ENCODE peak calls at places on chromosomes 3 and 15, in five cellular contexts. One of them, this sample, is unnamed.

GRCh38 chr15:64844576-64845140 is 2.9 kb downstream of the PLEKHO2 start:
- DNase-seq in GM13977: peak; percentile 31
- DNase-seq in spleen: no peak
- DNase-seq in sigmoid colon: peak; percentile 66
- DNase-seq in HFF-Myc: no peak
- DNase-seq in this sample: no peak

GRCh38 chr3:19901918-19902317 is 32.1 kb downstream of the EFHB start:
- DNase-seq in GM13977: no peak
- DNase-seq in spleen: no peak
- DNase-seq in sigmoid colon: no peak
- DNase-seq in HFF-Myc: no peak
- DNase-seq in this sample: no peak

GRCh38 chr3:57556459-57557087 is 499 bp downstream of the PDE12 start:
- DNase-seq in GM13977: peak; percentile 35
- DNase-seq in spleen: peak; percentile 88
- DNase-seq in sigmoid colon: peak; percentile 71
- DNase-seq in HFF-Myc: no peak
- DNase-seq in this sample: peak; percentile 52

GRCh38 chr15:76012021-76012551 is at the start of gene NRG4:
- DNase-seq in GM13977: peak; percentile 5
- DNase-seq in spleen: no peak
- DNase-seq in sigmoid colon: no peak
- DNase-seq in HFF-Myc: no peak
- DNase-seq in this sample: no peak

GRCh38 chr3:30620402-30621360 is 14.3 kb downstream of the TGFBR2 start:
- DNase-seq in GM13977: no peak
- DNase-seq in spleen: no peak
- DNase-seq in sigmoid colon: no peak
- DNase-seq in HFF-Myc: no peak
- DNase-seq in this sample: no peak

GRCh38 chr3:36615861-36616260 is 148.5 kb downstream of the DCLK3 start:
- DNase-seq in GM13977: no peak
- DNase-seq in spleen: no peak
- DNase-seq in sigmoid colon: no peak
- DNase-seq in HFF-Myc: no peak
- DNase-seq in this sample: no peak

GRCh38 chr3:161100994-161101393 is 4.2 kb downstream of the B3GALNT1 start:
- DNase-seq in GM13977: no peak
- DNase-seq in spleen: no peak
- DNase-seq in sigmoid colon: no peak
- DNase-seq in HFF-Myc: no peak
- DNase-seq in this sample: no peak

GRCh38 chr3:52494446-52494845 is 692 bp upstream of the STAB1 start:
- DNase-seq in GM13977: no peak
- DNase-seq in spleen: no peak
- DNase-seq in sigmoid colon: no peak
- DNase-seq in HFF-Myc: no peak
- DNase-seq in this sample: no peak

GRCh38 chr15:96561593-96561992 is 231.1 kb downstream of the NR2F2 start:
- DNase-seq in GM13977: no peak
- DNase-seq in spleen: no peak
- DNase-seq in sigmoid colon: no peak
- DNase-seq in HFF-Myc: no peak
- DNase-seq in this sample: no peak

GRCh38 chr3:146164071-146164470 is 3.1 kb upstream of the PLOD2 start:
- DNase-seq in GM13977: no peak
- DNase-seq in spleen: no peak
- DNase-seq in sigmoid colon: no peak
- DNase-seq in HFF-Myc: no peak
- DNase-seq in this sample: no peak

GRCh38 chr3:136818851-136819783 is at the start of gene SLC35G2:
- DNase-seq in GM13977: no peak
- DNase-seq in spleen: peak; percentile 83
- DNase-seq in sigmoid colon: peak; percentile 69
- DNase-seq in HFF-Myc: no peak
- DNase-seq in this sample: peak; percentile 53
- TF ChIP-seq CTCF in GM13977: peak; percentile 7
- TF ChIP-seq CTCF in spleen: no peak
- TF ChIP-seq CTCF in sigmoid colon: no peak
- TF ChIP-seq CTCF in HFF-Myc: no peak
- TF ChIP-seq CTCF in this sample: no peak

GRCh38 chr15:66631616-66632263 is 65.9 kb upstream of the LCTL start:
- DNase-seq in GM13977: no peak
- DNase-seq in spleen: no peak
- DNase-seq in sigmoid colon: no peak
- DNase-seq in HFF-Myc: no peak
- DNase-seq in this sample: no peak

GRCh38 chr15:66634540-66634939 is 67.5 kb upstream of the SMAD6 start:
- DNase-seq in GM13977: no peak
- DNase-seq in spleen: no peak
- DNase-seq in sigmoid colon: no peak
- DNase-seq in HFF-Myc: no peak
- DNase-seq in this sample: no peak

GRCh38 chr15:66635006-66635405 is 67.0 kb upstream of the SMAD6 start:
- DNase-seq in GM13977: no peak
- DNase-seq in spleen: no peak
- DNase-seq in sigmoid colon: no peak
- DNase-seq in HFF-Myc: no peak
- DNase-seq in this sample: no peak

GRCh38 chr15:66633851-66634250 is 68.1 kb upstream of the LCTL start:
- DNase-seq in GM13977: no peak
- DNase-seq in spleen: no peak
- DNase-seq in sigmoid colon: no peak
- DNase-seq in HFF-Myc: no peak
- DNase-seq in this sample: no peak

DNA sequence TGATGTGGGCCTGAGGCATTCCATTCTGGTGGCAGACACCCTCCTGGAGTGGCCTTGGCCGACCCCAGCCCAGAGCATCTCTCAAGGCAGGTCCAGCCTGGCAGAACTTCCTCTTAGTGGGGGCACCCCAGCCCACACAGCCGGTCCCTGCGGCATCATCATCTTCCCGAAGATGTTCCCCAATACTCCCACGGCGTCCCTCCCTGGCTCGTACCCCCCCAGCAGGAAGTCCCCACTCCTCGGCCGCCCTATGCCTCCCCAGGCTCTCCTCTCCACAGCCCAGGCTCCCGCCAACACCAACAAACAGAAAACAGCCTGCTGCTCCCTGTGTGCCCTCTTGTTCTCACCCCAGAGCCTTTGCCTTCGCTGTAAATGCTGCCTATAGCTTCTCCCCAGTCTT is 67.5 kb upstream of the LCTL start:
- DNase-seq in GM13977: no peak
- DNase-seq in spleen: no peak
- DNase-seq in sigmoid colon: no peak
- DNase-seq in HFF-Myc: no peak
- DNase-seq in this sample: no peak
- TF ChIP-seq CTCF in GM13977: no peak
- TF ChIP-seq CTCF in spleen: no peak
- TF ChIP-seq CTCF in sigmoid colon: no peak
- TF ChIP-seq CTCF in HFF-Myc: no peak
- TF ChIP-seq CTCF in this sample: no peak

DNA sequence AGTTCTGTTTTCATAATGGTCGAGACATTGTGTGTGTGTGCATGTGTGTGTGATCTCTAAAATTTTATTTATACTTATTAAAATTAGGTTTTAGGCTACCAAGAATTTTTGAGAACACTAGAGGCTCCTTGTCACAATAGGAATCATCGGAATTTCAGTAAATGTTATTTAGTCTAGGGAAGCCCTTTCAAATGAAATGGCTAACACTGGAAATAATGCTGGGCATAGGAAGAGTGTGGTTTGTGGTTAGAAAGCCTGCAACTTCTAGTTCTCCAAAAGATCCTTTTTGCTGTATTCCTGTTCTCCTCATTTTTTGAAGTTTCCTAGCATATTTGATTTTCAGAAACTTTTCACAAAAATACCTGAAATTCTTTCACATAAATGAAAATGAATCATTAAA is 92.5 kb upstream of the MBNL1 start:
- DNase-seq in GM13977: no peak
- DNase-seq in spleen: no peak
- DNase-seq in sigmoid colon: no peak
- DNase-seq in HFF-Myc: no peak
- DNase-seq in this sample: no peak
- TF ChIP-seq CTCF in GM13977: no peak
- TF ChIP-seq CTCF in spleen: no peak
- TF ChIP-seq CTCF in sigmoid colon: no peak
- TF ChIP-seq CTCF in HFF-Myc: no peak
- TF ChIP-seq CTCF in this sample: no peak

GRCh38 chr3:64108281-64108680 is 85.0 kb upstream of the PSMD6 start:
- DNase-seq in GM13977: no peak
- DNase-seq in spleen: no peak
- DNase-seq in sigmoid colon: no peak
- DNase-seq in HFF-Myc: no peak
- DNase-seq in this sample: no peak

GRCh38 chr3:64108784-64109317 is 85.6 kb upstream of the PSMD6 start:
- DNase-seq in GM13977: no peak
- DNase-seq in spleen: no peak
- DNase-seq in sigmoid colon: no peak
- DNase-seq in HFF-Myc: no peak
- DNase-seq in this sample: no peak

GRCh38 chr3:64109438-64109837 is 86.1 kb upstream of the PSMD6 start:
- DNase-seq in GM13977: no peak
- DNase-seq in spleen: no peak
- DNase-seq in sigmoid colon: peak; percentile 69
- DNase-seq in HFF-Myc: no peak
- DNase-seq in this sample: no peak

GRCh38 chr3:64111872-64112271 is 88.6 kb upstream of the PSMD6 start:
- DNase-seq in GM13977: no peak
- DNase-seq in spleen: no peak
- DNase-seq in sigmoid colon: no peak
- DNase-seq in HFF-Myc: no peak
- DNase-seq in this sample: no peak

GRCh38 chr3:64111083-64111482 is 87.8 kb upstream of the PSMD6 start:
- DNase-seq in GM13977: no peak
- DNase-seq in spleen: no peak
- DNase-seq in sigmoid colon: no peak
- DNase-seq in HFF-Myc: no peak
- DNase-seq in this sample: no peak
- TF ChIP-seq CTCF in GM13977: no peak
- TF ChIP-seq CTCF in spleen: no peak
- TF ChIP-seq CTCF in sigmoid colon: no peak
- TF ChIP-seq CTCF in HFF-Myc: no peak
- TF ChIP-seq CTCF in this sample: no peak

GRCh38 chr3:44761347-44762169 is at the start of the genes KIAA1143 and KIF15:
- DNase-seq in GM13977: peak; percentile 91
- DNase-seq in spleen: peak; percentile 98
- DNase-seq in sigmoid colon: peak; percentile 98
- DNase-seq in HFF-Myc: peak; percentile 86
- DNase-seq in this sample: peak; percentile 96
- TF ChIP-seq CTCF in GM13977: peak; percentile 3
- TF ChIP-seq CTCF in spleen: no peak
- TF ChIP-seq CTCF in sigmoid colon: no peak
- TF ChIP-seq CTCF in HFF-Myc: no peak
- TF ChIP-seq CTCF in this sample: no peak

GRCh38 chr3:15243822-15244482 is 37.9 kb downstream of the CAPN7 start:
- DNase-seq in GM13977: no peak
- DNase-seq in spleen: no peak
- DNase-seq in sigmoid colon: no peak
- DNase-seq in HFF-Myc: no peak
- DNase-seq in this sample: no peak

GRCh38 chr3:15246186-15246585 is 40.1 kb downstream of the CAPN7 start:
- DNase-seq in GM13977: no peak
- DNase-seq in spleen: no peak
- DNase-seq in sigmoid colon: no peak
- DNase-seq in HFF-Myc: no peak
- DNase-seq in this sample: no peak

DNA sequence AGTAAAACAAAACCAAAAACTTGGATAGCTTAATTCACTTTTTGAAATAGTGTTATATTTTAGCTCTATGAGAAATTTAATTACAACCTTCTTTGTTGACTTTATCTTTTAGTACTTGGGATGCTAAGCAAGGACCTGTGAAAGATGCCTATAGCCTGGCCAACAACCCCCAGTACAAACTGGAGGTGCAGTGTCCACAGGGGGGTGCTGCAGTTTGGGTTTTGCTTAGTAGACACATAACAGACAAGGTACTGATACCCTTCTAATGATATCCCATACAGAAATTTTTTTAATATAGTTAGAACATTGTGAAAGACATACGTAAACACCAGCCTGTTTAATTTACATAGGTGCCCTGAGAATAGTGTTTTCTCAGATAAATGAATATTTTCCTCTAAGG is 35.3 kb downstream of the CAPN7 start:
- DNase-seq in GM13977: peak; percentile 22
- DNase-seq in spleen: no peak
- DNase-seq in sigmoid colon: peak; percentile 71
- DNase-seq in HFF-Myc: no peak
- DNase-seq in this sample: peak; percentile 39
- TF ChIP-seq CTCF in GM13977: peak; percentile 33
- TF ChIP-seq CTCF in spleen: no peak
- TF ChIP-seq CTCF in sigmoid colon: no peak
- TF ChIP-seq CTCF in HFF-Myc: peak; percentile 48
- TF ChIP-seq CTCF in this sample: no peak

GRCh38 chr3:115081444-115081843 is 65.6 kb downstream of the ZBTB20 start:
- DNase-seq in GM13977: no peak
- DNase-seq in spleen: no peak
- DNase-seq in sigmoid colon: no peak
- DNase-seq in HFF-Myc: no peak
- DNase-seq in this sample: no peak
- TF ChIP-seq CTCF in GM13977: no peak
- TF ChIP-seq CTCF in spleen: no peak
- TF ChIP-seq CTCF in sigmoid colon: no peak
- TF ChIP-seq CTCF in HFF-Myc: no peak
- TF ChIP-seq CTCF in this sample: no peak

This sample was measured in GM13976.